ENCODE peak calls at places on chromosomes 7 and 10, in nine cellular contexts. V is tibial artery, W is astrocyte, K is fibroblast of lung, A is heart right ventricle, T is DND-41, D is cardiac muscle cell, H is ovary, P is breast epithelium. S is an unnamed sample.

GRCh38 chr7:276230-276835 is 13.6 kb upstream of the FOXL3 start:
- DNase-seq in V (no peak), W (no peak), K (no peak), A (no peak), T (no peak), D (no peak), H (no peak), P (no peak), S (no peak)

GRCh38 chr7:34664757-34665156 is 6.7 kb downstream of the NPSR1 start:
- DNase-seq in V (no peak), W (no peak), K (no peak), A (no peak), T (no peak), D (no peak), H (no peak), P (no peak), S (no peak)

GRCh38 chr7:94028768-94029167 is 24.6 kb upstream of the BET1 start:
- DNase-seq in V (no peak), W (peak), K (peak), A (no peak), T (no peak), D (peak), H (no peak), P (no peak), S (peak)

GRCh38 chr10:11440250-11441150 is 170.9 kb downstream of the USP6NL start:
- DNase-seq in V (no peak), W (no peak), K (no peak), A (no peak), T (no peak), D (no peak), H (no peak), P (no peak), S (no peak)

GRCh38 chr7:50857804-50858203 is 75.1 kb upstream of the GRB10 start:
- DNase-seq in V (no peak), W (no peak), K (no peak), A (peak), T (no peak), D (no peak), H (no peak), P (no peak), S (no peak)

GRCh38 chr10:75266945-75267344 is 31.2 kb upstream of the COMTD1 start:
- DNase-seq in V (no peak), W (no peak), K (peak), A (no peak), T (no peak), D (no peak), H (no peak), P (no peak), S (no peak)

GRCh38 chr10:47261121-47261520 is 38.9 kb upstream of the GDF10 start:
- DNase-seq in V (no peak), W (no peak), K (no peak), A (no peak), T (peak), D (no peak), H (no peak), P (no peak), S (no peak)

GRCh38 chr10:130757821-130758489 is 553.6 kb downstream of the TCERG1L start:
- DNase-seq in V (no peak), W (no peak), K (no peak), A (no peak), T (no peak), D (no peak), H (no peak), P (no peak), S (no peak)

GRCh38 chr10:129277804-129278203 is 189.2 kb upstream of the MGMT start:
- DNase-seq in V (no peak), W (no peak), K (no peak), A (no peak), T (no peak), D (no peak), H (no peak), P (no peak), S (no peak)

GRCh38 chr10:121087129-121087528 is 236.0 kb downstream of the WDR11 start:
- DNase-seq in V (no peak), W (no peak), K (no peak), A (no peak), T (no peak), D (no peak), H (no peak), P (no peak), S (no peak)

GRCh38 chr10:119006451-119007210 is 22.9 kb upstream of the NANOS1 start:
- DNase-seq in V (peak), W (peak), K (peak), A (no peak), T (no peak), D (peak), H (no peak), P (peak), S (peak)

GRCh38 chr7:38889872-38890432 is 19.0 kb downstream of the VPS41 start:
- DNase-seq in V (no peak), W (no peak), K (no peak), A (no peak), T (no peak), D (no peak), H (no peak), P (no peak), S (no peak)

GRCh38 chr10:56522166-56522565 is 161.1 kb upstream of the ZWINT start:
- DNase-seq in V (no peak), W (no peak), K (no peak), A (no peak), T (no peak), D (no peak), H (no peak), P (no peak), S (no peak)

GRCh38 chr7:55133630-55134392 is 115.0 kb downstream of the EGFR start:
- DNase-seq in V (peak), W (peak), K (peak), A (peak), T (no peak), D (peak), H (no peak), P (no peak), S (peak)

GRCh38 chr10:123999956-124000615 is 93.3 kb downstream of the CHST15 start:
- DNase-seq in V (no peak), W (no peak), K (no peak), A (no peak), T (peak), D (no peak), H (peak), P (no peak), S (no peak)

GRCh38 chr10:76119515-76119914 is 688.1 kb downstream of the LRMDA start:
- DNase-seq in V (no peak), W (peak), K (peak), A (no peak), T (no peak), D (peak), H (no peak), P (no peak), S (peak)

GRCh38 chr7:99047526-99048077 is 96.3 kb downstream of the SMURF1 start:
- DNase-seq in V (no peak), W (no peak), K (no peak), A (no peak), T (no peak), D (no peak), H (no peak), P (no peak), S (no peak)

GRCh38 chr10:91860885-91861284 is 48.4 kb downstream of the FGFBP3 start:
- DNase-seq in V (no peak), W (no peak), K (no peak), A (no peak), T (no peak), D (no peak), H (no peak), P (no peak), S (no peak)

GRCh38 chr7:17142831-17143541 is 155.5 kb upstream of the AHR start:
- DNase-seq in V (no peak), W (peak), K (peak), A (no peak), T (no peak), D (peak), H (no peak), P (no peak), S (peak)

GRCh38 chr10:88642991-88643390 is 21.3 kb upstream of the LIPF start:
- DNase-seq in V (no peak), W (peak), K (peak), A (no peak), T (no peak), D (peak), H (no peak), P (no peak), S (peak)

GRCh38 chr7:28854750-28855074 is 103.4 kb downstream of the TRIL start:
- DNase-seq in V (no peak), W (peak), K (peak), A (no peak), T (no peak), D (no peak), H (no peak), P (no peak), S (no peak)

GRCh38 chr10:116237260-116237659 is 35.7 kb downstream of the GFRA1 start:
- DNase-seq in V (no peak), W (no peak), K (no peak), A (no peak), T (no peak), D (no peak), H (no peak), P (no peak), S (no peak)

GRCh38 chr7:112018305-112019030 is 187.7 kb downstream of the DOCK4 start:
- DNase-seq in V (no peak), W (no peak), K (no peak), A (no peak), T (no peak), D (peak), H (no peak), P (no peak), S (no peak)

GRCh38 chr10:69912584-69912983 is 110.9 kb downstream of the COL13A1 start:
- DNase-seq in V (no peak), W (no peak), K (no peak), A (no peak), T (no peak), D (peak), H (peak), P (no peak), S (no peak)

GRCh38 chr10:69910566-69910965 is 108.9 kb downstream of the COL13A1 start:
- DNase-seq in V (no peak), W (no peak), K (no peak), A (no peak), T (no peak), D (no peak), H (no peak), P (no peak), S (no peak)

GRCh38 chr10:69914373-69915268 is 112.9 kb downstream of the COL13A1 start:
- DNase-seq in V (peak), W (peak), K (peak), A (peak), T (peak), D (peak), H (peak), P (peak), S (peak)

GRCh38 chr10:69913586-69913985 is 111.9 kb downstream of the COL13A1 start:
- DNase-seq in V (no peak), W (no peak), K (no peak), A (no peak), T (no peak), D (no peak), H (no peak), P (no peak), S (no peak)

GRCh38 chr10:69911571-69912528 is 110.1 kb downstream of the COL13A1 start:
- DNase-seq in V (peak), W (no peak), K (no peak), A (no peak), T (no peak), D (peak), H (peak), P (no peak), S (no peak)
- H3K4me3 ChIP-seq in V (no peak), W (no peak), K (no peak), A (no peak), T (no peak), D (no peak), H (no peak), P (no peak), S (no peak)

GRCh38 chr7:105934577-105935185 is 28.4 kb upstream of the CDHR3 start:
- DNase-seq in V (no peak), W (no peak), K (peak), A (peak), T (no peak), D (peak), H (peak), P (no peak), S (no peak)
- TF ChIP-seq CTCF in V (no peak), W (no peak), K (peak), A (peak), T (peak), D (peak), H (peak), P (no peak), S (no peak)

GRCh38 chr7:157668221-157668883 is 331.5 kb downstream of the DNAJB6 start:
- DNase-seq in V (no peak), W (no peak), K (no peak), A (no peak), T (peak), D (no peak), H (no peak), P (no peak), S (no peak)
- H3K4me3 ChIP-seq in V (no peak), W (no peak), K (no peak), A (no peak), T (no peak), D (no peak), H (no peak), P (no peak), S (no peak)

GRCh38 chr10:61400524-61400923 is 52.7 kb downstream of the TMEM26 start:
- DNase-seq in V (no peak), W (no peak), K (no peak), A (no peak), T (no peak), D (no peak), H (no peak), P (no peak), S (no peak)
- TF ChIP-seq CTCF in V (no peak), W (peak), K (peak), A (no peak), T (no peak), D (no peak), H (no peak), P (no peak), S (peak)

S was measured in epithelial cell of esophagus.